ENCODE peak calls at places on chromosome 20, in five cellular contexts. J is NCI-H2081; Y is stimulated activated CD8-positive, alpha-beta memory T cell treated with anti-CD3 and anti-CD28 coated beads, Interleukin-4, amount 100 ng/mL, for 4 hours; Z is HL-60; I is stimulated activated naive CD4-positive, alpha-beta T cell. Q is an unnamed sample.

GRCh38 chr20:61744691-61745396 is 320.8 kb downstream of the TAF4 start:
- DNase-seq in J (no peak), Y (no peak), Z (no peak), I (no peak), Q (no peak)

GRCh38 chr20:49479785-49480184 is 2.7 kb downstream of the KCNB1 start:
- DNase-seq in J (no peak), Y (no peak), Z (no peak), I (no peak), Q (no peak)

GRCh38 chr20:25000268-25000801 is 7.8 kb upstream of the APMAP start:
- DNase-seq in J (no peak), Y (no peak), Z (no peak), I (no peak), Q (no peak)

GRCh38 chr20:23349338-23350006 is 1.1 kb upstream of the NXT1 start:
- DNase-seq in J (no peak), Y (no peak), Z (no peak), I (peak), Q (no peak)

GRCh38 chr20:3734111-3734843 is 1.8 kb downstream of the HSPA12B start:
- DNase-seq in J (no peak), Y (no peak), Z (no peak), I (no peak), Q (no peak)

GRCh38 chr20:6152777-6153176 is 29.9 kb upstream of the FERMT1 start:
- DNase-seq in J (no peak), Y (no peak), Z (no peak), I (no peak), Q (no peak)

GRCh38 chr20:59016795-59017492 is 2.3 kb upstream of the TUBB1 start:
- DNase-seq in J (no peak), Y (no peak), Z (peak), I (no peak), Q (no peak)

GRCh38 chr20:55253765-55254164 is 751.6 kb downstream of the CBLN4 start:
- DNase-seq in J (no peak), Y (no peak), Z (no peak), I (no peak), Q (no peak)

GRCh38 chr20:44961868-44962267 is 1.7 kb upstream of the TOMM34 start:
- DNase-seq in J (no peak), Y (no peak), Z (no peak), I (no peak), Q (no peak)